ENCODE peak calls at places on chromosomes 12 and 14, in four cellular contexts. One of them, this sample, is unnamed.

GRCh38 chr14:24216345-24216699 is 456 bp upstream of the MDP1 start:
- DNase-seq in naive thymus-derived CD8-positive, alpha-beta T cell: no peak
- DNase-seq in WTC11: no peak
- DNase-seq in uterus: no peak
- DNase-seq in this sample: no peak

GRCh38 chr12:80622271-80622670 is 85.2 kb upstream of the MYF6 start:
- DNase-seq in naive thymus-derived CD8-positive, alpha-beta T cell: no peak
- DNase-seq in WTC11: no peak
- DNase-seq in uterus: no peak
- DNase-seq in this sample: no peak

GRCh38 chr12:76738824-76739579 is 24.9 kb upstream of the ZDHHC17 start:
- DNase-seq in naive thymus-derived CD8-positive, alpha-beta T cell: no peak
- DNase-seq in WTC11: no peak
- DNase-seq in uterus: no peak
- DNase-seq in this sample: no peak

GRCh38 chr14:92223027-92223426 is 99.9 kb upstream of the SLC24A4 start:
- DNase-seq in naive thymus-derived CD8-positive, alpha-beta T cell: no peak
- DNase-seq in WTC11: no peak
- DNase-seq in uterus: no peak
- DNase-seq in this sample: no peak

GRCh38 chr12:60279224-60279623 is 683.4 kb downstream of the SLC16A7 start:
- DNase-seq in naive thymus-derived CD8-positive, alpha-beta T cell: no peak
- DNase-seq in WTC11: no peak
- DNase-seq in uterus: no peak
- DNase-seq in this sample: no peak

GRCh38 chr12:88643685-88644084 is 63.4 kb upstream of the KITLG start:
- DNase-seq in naive thymus-derived CD8-positive, alpha-beta T cell: no peak
- DNase-seq in WTC11: no peak
- DNase-seq in uterus: no peak
- DNase-seq in this sample: no peak

GRCh38 chr14:101024686-101025085 is 121.2 kb upstream of the RTL1 start:
- DNase-seq in naive thymus-derived CD8-positive, alpha-beta T cell: no peak
- DNase-seq in WTC11: no peak
- DNase-seq in uterus: no peak
- DNase-seq in this sample: no peak

GRCh38 chr12:123750159-123750656 is 11.9 kb upstream of the DNAH10 start:
- DNase-seq in naive thymus-derived CD8-positive, alpha-beta T cell: no peak
- DNase-seq in WTC11: no peak
- DNase-seq in uterus: no peak
- DNase-seq in this sample: no peak

GRCh38 chr14:60653709-60654161 is 4.5 kb upstream of the SIX1 start:
- DNase-seq in naive thymus-derived CD8-positive, alpha-beta T cell: no peak
- DNase-seq in WTC11: no peak
- DNase-seq in uterus: no peak
- DNase-seq in this sample: no peak

GRCh38 chr12:117968084-117968789 is 553 bp downstream of the KSR2 start:
- DNase-seq in naive thymus-derived CD8-positive, alpha-beta T cell: no peak
- DNase-seq in WTC11: no peak
- DNase-seq in uterus: no peak
- DNase-seq in this sample: no peak

GRCh38 chr12:107311682-107312081 is 218.3 kb upstream of the CRY1 start:
- DNase-seq in naive thymus-derived CD8-positive, alpha-beta T cell: no peak
- DNase-seq in WTC11: no peak
- DNase-seq in uterus: no peak
- DNase-seq in this sample: no peak

GRCh38 chr12:14618990-14619389 is 51.3 kb upstream of the PLBD1 start:
- DNase-seq in naive thymus-derived CD8-positive, alpha-beta T cell: no peak
- DNase-seq in WTC11: no peak
- DNase-seq in uterus: no peak
- DNase-seq in this sample: no peak

GRCh38 chr14:97946291-97946690 is 1149.1 kb downstream of the VRK1 start:
- DNase-seq in naive thymus-derived CD8-positive, alpha-beta T cell: no peak
- DNase-seq in WTC11: peak
- DNase-seq in uterus: no peak
- DNase-seq in this sample: no peak